ENCODE peak calls at places on chromosomes 1 and 21, in seven cellular contexts. One of them, this sample, is unnamed.

GRCh38 chr1:166383137-166383536 is 216.3 kb upstream of the FAM78B start:
- DNase-seq in IMR-90: no peak
- DNase-seq in A549: no peak
- DNase-seq in K562: no peak
- DNase-seq in HCT116: no peak
- DNase-seq in HepG2: no peak
- DNase-seq in H1: peak
- DNase-seq in this sample: no peak

GRCh38 chr1:110750446-110751029 is 75.8 kb upstream of the KCNA3 start:
- DNase-seq in HepG2: no peak
- DNase-seq in A549: no peak
- DNase-seq in HCT116: no peak
- DNase-seq in K562: no peak
- DNase-seq in IMR-90: no peak
- DNase-seq in H1: no peak
- DNase-seq in this sample: no peak

GRCh38 chr21:31714741-31715365 is 17.1 kb downstream of the SCAF4 start:
- DNase-seq in HCT116: no peak
- DNase-seq in HepG2: no peak
- DNase-seq in K562: no peak
- DNase-seq in IMR-90: no peak
- DNase-seq in A549: no peak
- DNase-seq in H1: no peak
- DNase-seq in this sample: no peak

GRCh38 chr21:32819702-32820101 is 48.1 kb upstream of the PAXBP1 start:
- DNase-seq in IMR-90: peak
- DNase-seq in H1: no peak
- DNase-seq in HepG2: no peak
- DNase-seq in A549: no peak
- DNase-seq in HCT116: no peak
- DNase-seq in K562: no peak
- DNase-seq in this sample: no peak

GRCh38 chr1:59204001-59204400 is 92.9 kb upstream of the FGGY start:
- DNase-seq in A549: no peak
- DNase-seq in HepG2: peak
- DNase-seq in H1: no peak
- DNase-seq in IMR-90: peak
- DNase-seq in HCT116: no peak
- DNase-seq in K562: no peak
- DNase-seq in this sample: no peak

GRCh38 chr1:150321826-150322166 is 463 bp downstream of the PRPF3 start:
- DNase-seq in HCT116: no peak
- DNase-seq in H1: no peak
- DNase-seq in IMR-90: no peak
- DNase-seq in A549: no peak
- DNase-seq in K562: no peak
- DNase-seq in HepG2: no peak
- DNase-seq in this sample: no peak

GRCh38 chr1:27789511-27790154 is 16.6 kb downstream of the STX12 start:
- DNase-seq in IMR-90: peak
- DNase-seq in K562: no peak
- DNase-seq in A549: no peak
- DNase-seq in HepG2: no peak
- DNase-seq in H1: no peak
- DNase-seq in HCT116: no peak
- DNase-seq in this sample: no peak

GRCh38 chr1:243269461-243269801 is 13.6 kb downstream of the SDCCAG8 start:
- DNase-seq in IMR-90: no peak
- DNase-seq in H1: no peak
- DNase-seq in K562: no peak
- DNase-seq in A549: no peak
- DNase-seq in HCT116: no peak
- DNase-seq in HepG2: no peak
- DNase-seq in this sample: no peak

GRCh38 chr1:224864006-224864405 is 65.5 kb upstream of the DNAH14 start:
- DNase-seq in IMR-90: peak
- DNase-seq in HCT116: no peak
- DNase-seq in H1: no peak
- DNase-seq in K562: no peak
- DNase-seq in A549: no peak
- DNase-seq in HepG2: no peak
- DNase-seq in this sample: no peak

GRCh38 chr1:12230549-12231275 is 882 bp downstream of the VPS13D start:
- DNase-seq in IMR-90: no peak
- DNase-seq in HCT116: no peak
- DNase-seq in HepG2: peak
- DNase-seq in H1: peak
- DNase-seq in K562: peak
- DNase-seq in A549: no peak
- DNase-seq in this sample: no peak

GRCh38 chr1:6448749-6449631 is 17.0 kb downstream of the TNFRSF25 start:
- DNase-seq in IMR-90: no peak
- DNase-seq in HCT116: no peak
- DNase-seq in K562: peak
- DNase-seq in H1: peak
- DNase-seq in A549: no peak
- DNase-seq in HepG2: peak
- DNase-seq in this sample: no peak

GRCh38 chr1:209747580-209748262 is 8.1 kb upstream of the TRAF3IP3 start:
- DNase-seq in IMR-90: peak
- DNase-seq in HCT116: peak
- DNase-seq in A549: peak
- DNase-seq in HepG2: peak
- DNase-seq in K562: peak
- DNase-seq in H1: peak
- DNase-seq in this sample: peak

GRCh38 chr1:167273027-167273800 is 52.5 kb downstream of the POU2F1 start:
- DNase-seq in HCT116: no peak
- DNase-seq in K562: no peak
- DNase-seq in HepG2: no peak
- DNase-seq in H1: no peak
- DNase-seq in A549: no peak
- DNase-seq in IMR-90: peak
- DNase-seq in this sample: no peak

DNA sequence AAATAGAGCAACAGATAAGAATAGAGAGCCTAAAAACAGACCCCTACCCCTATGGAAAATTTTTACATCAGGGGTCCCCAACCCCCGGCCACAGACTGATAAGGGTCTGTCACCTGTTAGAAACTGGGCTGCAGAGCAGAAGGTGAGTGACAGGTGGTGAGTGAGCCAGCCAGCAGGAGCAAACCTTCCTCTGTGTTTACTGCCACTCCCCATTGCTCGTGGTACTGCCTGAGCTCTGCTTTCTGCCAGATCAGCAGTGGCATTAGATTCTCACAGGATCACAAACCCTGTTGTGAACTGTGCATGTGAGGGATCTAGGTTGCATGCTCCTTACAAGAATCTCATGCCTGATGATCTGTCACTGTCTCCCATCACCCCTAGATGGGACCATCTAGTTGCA is 174.1 kb downstream of the FOXD2 start:
- DNase-seq in H1: no peak
- DNase-seq in HCT116: no peak
- DNase-seq in A549: no peak
- DNase-seq in HepG2: no peak
- DNase-seq in IMR-90: no peak
- DNase-seq in K562: no peak
- DNase-seq in this sample: no peak
- TF ChIP-seq CEBPB in H1: no peak
- TF ChIP-seq CEBPB in HCT116: no peak
- TF ChIP-seq CEBPB in A549: no peak
- TF ChIP-seq CEBPB in HepG2: no peak
- TF ChIP-seq CEBPB in IMR-90: no peak
- TF ChIP-seq CEBPB in K562: no peak
- TF ChIP-seq CEBPB in this sample: no peak

DNA sequence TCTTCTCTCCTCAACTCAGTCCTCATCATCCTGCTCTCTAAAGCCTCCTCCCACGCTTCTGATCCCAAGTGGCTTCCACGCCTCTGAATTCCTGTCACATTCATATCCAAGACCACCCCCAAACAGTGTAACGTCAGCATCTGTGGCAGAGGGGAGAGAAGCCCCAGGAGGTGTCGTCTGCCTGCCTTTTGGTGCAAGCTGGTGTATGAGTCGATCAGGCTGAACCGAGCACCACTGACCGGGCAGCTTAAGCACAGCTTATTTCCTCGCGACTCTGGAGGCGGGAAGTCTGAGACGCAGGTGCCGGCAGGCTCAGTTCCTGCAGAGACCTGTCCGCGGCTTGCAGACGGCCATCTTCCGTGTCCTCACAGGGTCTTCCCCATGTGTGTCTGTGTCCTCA is 123.8 kb upstream of the RAB4A start:
- DNase-seq in HepG2: no peak
- DNase-seq in A549: no peak
- DNase-seq in IMR-90: no peak
- DNase-seq in HCT116: no peak
- DNase-seq in K562: no peak
- DNase-seq in H1: no peak
- DNase-seq in this sample: no peak
- TF ChIP-seq CEBPB in HepG2: no peak
- TF ChIP-seq CEBPB in A549: no peak
- TF ChIP-seq CEBPB in IMR-90: no peak
- TF ChIP-seq CEBPB in HCT116: no peak
- TF ChIP-seq CEBPB in K562: no peak
- TF ChIP-seq CEBPB in H1: no peak
- TF ChIP-seq CEBPB in this sample: no peak

DNA sequence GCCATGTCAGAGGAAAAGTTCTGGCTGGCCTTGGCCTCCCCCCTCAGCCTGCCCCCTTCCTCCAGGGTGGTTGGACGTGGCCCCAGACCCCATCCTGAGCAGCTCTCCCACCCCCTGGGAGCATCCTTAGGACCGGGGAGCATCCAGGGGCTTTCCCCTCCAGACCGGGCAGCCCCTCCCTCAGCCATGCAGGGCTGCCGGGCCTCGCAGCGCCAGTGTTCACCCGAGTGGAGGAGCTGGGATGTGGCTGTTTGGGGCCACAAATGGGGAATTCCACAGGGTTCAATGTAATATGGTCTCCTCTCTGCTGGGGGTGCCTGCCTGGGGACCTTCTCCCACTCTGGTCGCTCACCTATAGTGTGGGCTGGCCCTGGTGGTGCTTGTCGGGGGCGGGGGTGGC is 4.2 kb upstream of the PFKL start:
- DNase-seq in H1: no peak
- DNase-seq in A549: no peak
- DNase-seq in HepG2: no peak
- DNase-seq in HCT116: no peak
- DNase-seq in K562: no peak
- DNase-seq in IMR-90: no peak
- DNase-seq in this sample: no peak
- TF ChIP-seq CEBPB in H1: no peak
- TF ChIP-seq CEBPB in A549: no peak
- TF ChIP-seq CEBPB in HepG2: no peak
- TF ChIP-seq CEBPB in HCT116: no peak
- TF ChIP-seq CEBPB in K562: no peak
- TF ChIP-seq CEBPB in IMR-90: no peak
- TF ChIP-seq CEBPB in this sample: no peak

DNA sequence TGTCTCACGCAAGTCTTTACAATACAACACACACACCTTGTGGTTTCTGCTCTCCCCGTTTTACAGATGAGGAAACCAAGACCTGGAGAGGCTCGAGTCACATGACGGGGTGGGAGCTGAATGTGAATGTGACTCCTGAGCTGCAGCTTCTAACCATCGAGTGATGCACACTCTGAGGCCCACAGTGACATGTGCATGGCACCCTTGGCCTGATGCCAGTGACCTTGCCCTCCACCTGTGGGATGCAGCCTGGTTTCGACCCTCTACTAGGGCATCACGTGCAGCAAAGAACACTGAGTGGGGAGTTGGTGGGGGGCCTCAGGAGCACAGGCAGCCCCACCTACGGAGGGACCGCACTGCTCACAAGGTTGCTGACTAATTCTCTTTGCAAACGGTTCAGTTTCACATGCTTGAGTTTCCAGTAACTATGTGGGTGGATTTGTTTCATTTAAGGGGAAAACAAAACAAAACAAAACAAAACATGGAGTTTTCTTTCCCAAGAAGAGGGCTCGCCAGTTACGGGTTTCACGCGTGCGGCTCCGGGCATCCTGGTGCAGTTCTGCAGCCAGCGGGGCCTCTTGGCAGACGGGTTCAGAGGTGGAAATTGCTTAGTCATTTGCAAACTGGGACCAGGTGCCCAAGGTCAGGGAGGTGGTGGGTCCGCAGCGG is 22.9 kb downstream of the SPSB1 start:
- DNase-seq in K562: no peak
- DNase-seq in A549: no peak
- DNase-seq in H1: no peak
- DNase-seq in IMR-90: peak
- DNase-seq in HepG2: no peak
- DNase-seq in HCT116: no peak
- DNase-seq in this sample: peak
- TF ChIP-seq CEBPB in K562: no peak
- TF ChIP-seq CEBPB in A549: no peak
- TF ChIP-seq CEBPB in H1: no peak
- TF ChIP-seq CEBPB in IMR-90: no peak
- TF ChIP-seq CEBPB in HepG2: no peak
- TF ChIP-seq CEBPB in HCT116: no peak
- TF ChIP-seq CEBPB in this sample: no peak

GRCh38 chr1:153626929-153627796 is at the start of gene S100A13:
- DNase-seq in IMR-90: peak
- DNase-seq in H1: peak
- DNase-seq in A549: peak
- DNase-seq in K562: peak
- DNase-seq in HepG2: peak
- DNase-seq in HCT116: peak
- DNase-seq in this sample: no peak
- TF ChIP-seq CEBPB in IMR-90: no peak
- TF ChIP-seq CEBPB in H1: no peak
- TF ChIP-seq CEBPB in A549: no peak
- TF ChIP-seq CEBPB in K562: no peak
- TF ChIP-seq CEBPB in HepG2: no peak
- TF ChIP-seq CEBPB in HCT116: no peak
- TF ChIP-seq CEBPB in this sample: no peak

DNA sequence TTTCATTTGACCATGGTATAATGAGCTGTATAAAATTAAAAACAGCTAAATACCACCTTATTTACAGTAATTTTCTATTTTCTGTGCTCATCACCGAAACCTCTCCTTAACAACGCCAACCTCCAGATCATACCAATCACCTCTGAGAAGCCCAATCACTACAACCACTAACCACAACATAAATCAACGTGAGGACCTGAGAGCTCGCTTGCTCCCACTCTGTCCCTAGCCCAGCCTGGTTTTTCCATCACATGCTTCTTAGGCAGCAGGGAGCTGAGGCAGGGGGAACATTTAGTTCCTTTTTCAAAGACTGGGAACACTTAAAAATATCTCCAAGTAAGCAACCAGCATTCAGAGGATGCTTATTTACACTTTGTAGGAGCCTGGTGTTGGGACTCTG is 56.2 kb upstream of the IRF2BP2 start:
- DNase-seq in HepG2: no peak
- DNase-seq in HCT116: no peak
- DNase-seq in H1: no peak
- DNase-seq in K562: no peak
- DNase-seq in A549: no peak
- DNase-seq in IMR-90: no peak
- DNase-seq in this sample: no peak
- TF ChIP-seq CEBPB in HepG2: no peak
- TF ChIP-seq CEBPB in HCT116: no peak
- TF ChIP-seq CEBPB in H1: no peak
- TF ChIP-seq CEBPB in K562: no peak
- TF ChIP-seq CEBPB in A549: no peak
- TF ChIP-seq CEBPB in IMR-90: no peak
- TF ChIP-seq CEBPB in this sample: no peak

This sample was measured in GM12878.